ENCODE peak calls at places on chromosome 9, in five cellular contexts. M is SK-N-DZ; V is cardiac fibroblast; T is activated CD8-positive, alpha-beta memory T cell treated with anti-CD3 and anti-CD28 coated beads for 4 hours; J is keratinocyte. O is an unnamed sample.

GRCh38 chr9:32969270-32969669 is 32.2 kb downstream of the APTX start:
- DNase-seq in T (no peak), V (no peak), J (no peak), M (no peak), O (peak; percentile 5)

GRCh38 chr9:108837530-108837929 is 18.3 kb downstream of the ACTL7B start:
- DNase-seq in J (peak; percentile 87), M (no peak), V (no peak), T (no peak), O (no peak)

GRCh38 chr9:77514886-77515711 is 133.0 kb downstream of the GNA14 start:
- DNase-seq in V (peak; percentile 80), M (no peak), T (no peak), J (no peak), O (peak; percentile 38)

GRCh38 chr9:12774861-12775367 is at the start of gene LURAP1L:
- DNase-seq in M (peak; percentile 27), J (no peak), T (no peak), V (peak; percentile 83), O (peak; percentile 76)

GRCh38 chr9:121075251-121076036 is 689 bp downstream of the CNTRL start:
- DNase-seq in J (no peak), M (no peak), T (no peak), V (no peak), O (no peak)

GRCh38 chr9:23542927-23543326 is 283.1 kb downstream of the ELAVL2 start:
- DNase-seq in M (no peak), T (no peak), V (no peak), J (no peak), O (no peak)

GRCh38 chr9:32665101-32665500 is 29.6 kb upstream of the TAF1L start:
- DNase-seq in J (no peak), T (no peak), M (no peak), V (peak; percentile 8), O (no peak)

GRCh38 chr9:87342743-87343142 is 154.9 kb upstream of the DAPK1 start:
- DNase-seq in V (peak; percentile 76), M (no peak), J (no peak), T (no peak), O (peak; percentile 80)

GRCh38 chr9:99103909-99104458 is 929 bp upstream of the TGFBR1 start:
- DNase-seq in J (no peak), V (peak; percentile 45), T (no peak), M (peak; percentile 2), O (peak; percentile 36)

GRCh38 chr9:92738661-92739081 is 26.0 kb downstream of the BICD2 start:
- DNase-seq in V (peak; percentile 35), T (no peak), J (peak; percentile 67), M (no peak), O (peak; percentile 61)

GRCh38 chr9:120916573-120916972 is 10.0 kb downstream of the TRAF1 start:
- DNase-seq in V (peak; percentile 89), J (no peak), M (peak; percentile 45), T (no peak), O (peak; percentile 96)

GRCh38 chr9:15132107-15132506 is 174.9 kb downstream of the TTC39B start:
- DNase-seq in J (no peak), V (no peak), M (no peak), T (no peak), O (no peak)

GRCh38 chr9:19431361-19432171 is 22.8 kb downstream of the ACER2 start:
- DNase-seq in J (no peak), T (no peak), V (peak; percentile 83), M (no peak), O (no peak)

GRCh38 chr9:78292716-78293497 is 4.0 kb upstream of the PSAT1 start:
- DNase-seq in J (no peak), V (no peak), T (no peak), M (no peak), O (no peak)

GRCh38 chr9:89095755-89096154 is 82.9 kb downstream of the SHC3 start:
- DNase-seq in J (no peak), V (no peak), T (no peak), M (no peak), O (peak; percentile 33)

O was measured in fibroblast of gingiva.